ENCODE peak calls at places on chromosomes 11 and 22, in nine cellular contexts. I is RCC 7860; K is EL; F is naive thymus-derived CD8-positive, alpha-beta T cell; C is lower lobe of right lung; T is Calu3; Q is endothelial cell; R is effector CD4-positive, alpha-beta T cell; L is T-cell. U is an unnamed sample.

GRCh38 chr11:96143016-96143670 is 199.9 kb downstream of the MAML2 start:
- DNase-seq in C (no peak), Q (no peak), T (no peak), I (no peak), R (no peak), L (no peak), K (no peak), F (no peak), U (no peak)

GRCh38 chr11:75655619-75656018 is 13.2 kb downstream of the MAP6 start:
- DNase-seq in C (no peak), F (no peak), K (peak; percentile 37), Q (no peak), L (no peak), I (no peak), R (no peak), T (no peak), U (no peak)

GRCh38 chr11:70566768-70567530 is 168.6 kb downstream of the CTTN start:
- DNase-seq in Q (no peak), F (peak; percentile 18), L (no peak), C (peak; percentile 20), I (no peak), R (no peak), K (no peak), T (no peak), U (no peak)

GRCh38 chr11:71999813-72000590 is 1.3 kb downstream of the IL18BP start:
- DNase-seq in Q (no peak), L (no peak), T (no peak), K (no peak), F (no peak), C (no peak), R (no peak), I (no peak), U (no peak)

GRCh38 chr22:47194476-47195155 is 432.2 kb downstream of the TBC1D22A start:
- DNase-seq in C (peak; percentile 10), L (no peak), K (no peak), F (peak; percentile 52), T (no peak), I (no peak), Q (no peak), R (no peak), U (no peak)

GRCh38 chr22:19974935-19975706 is 33.5 kb upstream of the TXNRD2 start:
- DNase-seq in I (no peak), C (no peak), K (no peak), T (no peak), F (no peak), R (no peak), L (no peak), Q (peak; percentile 33), U (no peak)

GRCh38 chr11:60853469-60853950 is 2.2 kb downstream of the PTGDR2 start:
- DNase-seq in Q (no peak), I (no peak), C (no peak), F (no peak), L (no peak), T (no peak), K (no peak), R (no peak), U (no peak)

GRCh38 chr11:66871521-66871901 is 14.6 kb downstream of the LRFN4 start:
- DNase-seq in Q (no peak), F (no peak), L (no peak), I (no peak), R (no peak), T (no peak), C (no peak), K (no peak), U (no peak)

GRCh38 chr22:29256606-29257325 is 11.0 kb downstream of the RHBDD3 start:
- DNase-seq in Q (no peak), L (no peak), C (no peak), F (no peak), T (no peak), K (no peak), R (no peak), I (no peak), U (no peak)

GRCh38 chr22:50399751-50400331 is 56.7 kb downstream of the PPP6R2 start:
- DNase-seq in L (no peak), I (no peak), C (peak; percentile 63), R (no peak), T (peak; percentile 51), Q (peak; percentile 51), K (peak; percentile 21), F (no peak), U (no peak)

GRCh38 chr11:3786781-3787428 is 10.4 kb downstream of the NUP98 start:
- DNase-seq in Q (no peak), F (no peak), I (no peak), L (no peak), T (no peak), C (no peak), R (no peak), K (peak; percentile 22), U (no peak)

GRCh38 chr11:61833926-61834277 is 5.8 kb downstream of the FADS2 start:
- DNase-seq in I (no peak), R (no peak), T (no peak), L (no peak), F (no peak), C (no peak), K (no peak), Q (no peak), U (peak; percentile 26)

GRCh38 chr11:96199563-96200025 is 143.4 kb downstream of the MAML2 start:
- DNase-seq in L (no peak), K (peak; percentile 35), T (peak; percentile 51), Q (no peak), I (no peak), F (no peak), C (no peak), R (peak; percentile 43), U (no peak)

GRCh38 chr11:38160433-38160832 is 1562.4 kb upstream of the RAG2 start:
- DNase-seq in K (no peak), F (no peak), C (no peak), T (no peak), Q (no peak), R (no peak), I (no peak), L (no peak), U (no peak)

GRCh38 chr22:27557554-27558060 is 243.9 kb downstream of the MN1 start:
- DNase-seq in C (no peak), K (no peak), I (no peak), T (no peak), R (no peak), L (no peak), Q (no peak), F (no peak), U (no peak)

GRCh38 chr22:30286813-30287625 is 2.3 kb downstream of the CASTOR1 start:
- DNase-seq in F (peak; percentile 90), C (peak; percentile 88), T (peak; percentile 91), K (peak; percentile 57), I (peak; percentile 33), R (peak; percentile 84), Q (peak; percentile 89), L (peak; percentile 69), U (peak; percentile 86)

GRCh38 chr22:43272869-43273318 is 70.3 kb downstream of the SCUBE1 start:
- DNase-seq in K (no peak), T (no peak), I (no peak), F (no peak), Q (no peak), R (no peak), L (no peak), C (no peak), U (no peak)